ENCODE peak calls at places on chromosomes 12 and 14, in five cellular contexts. X is CD4-positive, alpha-beta memory T cell; W is WERI-Rb-1; H is uterus; L is GM23248. G is an unnamed sample.
A peak's percentile ranks its signal among the peaks of the same experiment; 100 is the strongest.

GRCh38 chr14:61196034-61196433 is 85.1 kb downstream of the TMEM30B start:
- DNase-seq in H (no peak), W (no peak), L (no peak), X (no peak), G (no peak)

GRCh38 chr12:47757840-47758583 is 668 bp downstream of the RAPGEF3 start:
- DNase-seq in L (no peak), X (no peak), W (no peak), H (peak; percentile 50), G (no peak)

GRCh38 chr14:23942587-23942986 is 11.0 kb upstream of the DHRS4 start:
- DNase-seq in W (no peak), H (no peak), L (no peak), X (no peak), G (no peak)

GRCh38 chr14:99838555-99839193 is 45.5 kb downstream of the EML1 start:
- DNase-seq in W (no peak), H (no peak), X (no peak), L (no peak), G (no peak)

GRCh38 chr14:63573579-63573978 is 30.4 kb upstream of the PPP2R5E start:
- DNase-seq in X (no peak), W (no peak), H (no peak), L (peak; percentile 23), G (no peak)

GRCh38 chr12:92290016-92290685 is 144.5 kb upstream of the BTG1 start:
- DNase-seq in H (no peak), X (no peak), W (no peak), L (peak; percentile 84), G (no peak)

GRCh38 chr14:79404874-79405273 is 806.4 kb downstream of the DIO2 start:
- DNase-seq in L (no peak), W (no peak), X (no peak), H (no peak), G (no peak)

GRCh38 chr14:24662753-24663152 is 28.8 kb upstream of the GZMB start:
- DNase-seq in X (no peak), H (no peak), W (no peak), L (no peak), G (no peak)

GRCh38 chr12:93467351-93468007 is at the start of gene MRPL42:
- DNase-seq in W (peak; percentile 92), X (peak; percentile 91), H (peak; percentile 93), L (peak; percentile 94), G (peak; percentile 94)

GRCh38 chr14:101347893-101348777 is 213.2 kb upstream of the DIO3 start:
- DNase-seq in W (no peak), L (no peak), X (no peak), H (no peak), G (no peak)

GRCh38 chr14:68027276-68027675 is 207.7 kb downstream of the RAD51B start:
- DNase-seq in W (no peak), H (no peak), X (no peak), L (peak; percentile 26), G (no peak)
- H3K9me3 ChIP-seq in W (no peaks in the 10 kb centered on the region), H (peaks cover 9% of the 10 kb centered on the region), X (no peaks in the 10 kb centered on the region), L (no peaks in the 10 kb centered on the region), G (peaks cover 7% of the 10 kb centered on the region)

DNA sequence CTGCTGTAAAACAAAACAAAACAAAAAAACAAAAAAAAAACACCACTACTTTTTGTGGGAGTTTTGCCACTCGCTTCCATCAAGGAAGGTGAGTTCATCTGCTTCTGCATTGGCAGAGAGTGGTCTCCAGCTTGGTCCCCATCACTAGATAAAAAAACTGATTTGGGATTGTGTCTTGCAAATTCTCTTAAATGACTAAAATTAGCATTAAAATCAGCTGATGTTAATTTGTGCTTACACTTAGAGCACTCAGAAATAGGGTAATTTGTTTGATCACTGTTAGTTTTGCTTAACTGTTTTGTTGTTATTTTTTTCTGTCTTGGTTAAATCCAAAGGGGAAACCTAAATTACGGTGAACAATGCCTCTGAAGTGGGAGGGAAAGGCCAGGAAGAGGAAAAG is 1048.0 kb downstream of the LRFN5 start:
- DNase-seq in X (no peak), H (no peak), L (no peak), W (no peak), G (no peak)
- H3K9me3 ChIP-seq in X (no peaks in the 10 kb centered on the region), H (no peaks in the 10 kb centered on the region), L (no peaks in the 10 kb centered on the region), W (no peaks in the 10 kb centered on the region), G (no peaks in the 10 kb centered on the region)

DNA sequence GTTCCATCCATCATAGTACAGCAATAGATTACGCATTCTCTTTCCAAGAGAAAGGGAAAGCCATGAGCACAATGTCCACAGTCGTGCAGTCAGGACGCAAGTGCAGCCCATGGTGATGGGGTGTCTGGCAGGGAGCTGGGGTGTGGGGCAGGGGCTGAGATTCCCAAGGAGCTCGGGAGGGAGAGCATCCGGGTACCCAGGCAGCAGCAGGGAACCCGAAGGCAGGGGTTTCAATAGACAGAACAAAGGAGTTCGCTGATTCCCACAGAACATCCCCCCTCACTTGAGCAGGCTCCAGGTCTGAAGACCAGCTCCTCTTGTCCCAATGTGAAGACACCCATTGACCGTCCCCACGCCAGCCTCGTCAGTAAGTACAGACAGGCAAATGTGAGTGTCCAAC is 13.5 kb downstream of the ANHX start:
- DNase-seq in W (no peak), H (no peak), X (no peak), L (no peak), G (no peak)
- H3K9me3 ChIP-seq in W (peaks cover 54% of the 10 kb centered on the region), H (no peaks in the 10 kb centered on the region), X (no peaks in the 10 kb centered on the region), L (no peaks in the 10 kb centered on the region), G (peaks cover 1% of the 10 kb centered on the region)

GRCh38 chr14:29370024-29370423 is 557.6 kb downstream of the PRKD1 start:
- DNase-seq in H (no peak), L (no peak), X (no peak), W (no peak), G (no peak)
- H3K9me3 ChIP-seq in H (no peaks in the 10 kb centered on the region), L (no peaks in the 10 kb centered on the region), X (no peaks in the 10 kb centered on the region), W (no peaks in the 10 kb centered on the region), G (no peaks in the 10 kb centered on the region)

DNA sequence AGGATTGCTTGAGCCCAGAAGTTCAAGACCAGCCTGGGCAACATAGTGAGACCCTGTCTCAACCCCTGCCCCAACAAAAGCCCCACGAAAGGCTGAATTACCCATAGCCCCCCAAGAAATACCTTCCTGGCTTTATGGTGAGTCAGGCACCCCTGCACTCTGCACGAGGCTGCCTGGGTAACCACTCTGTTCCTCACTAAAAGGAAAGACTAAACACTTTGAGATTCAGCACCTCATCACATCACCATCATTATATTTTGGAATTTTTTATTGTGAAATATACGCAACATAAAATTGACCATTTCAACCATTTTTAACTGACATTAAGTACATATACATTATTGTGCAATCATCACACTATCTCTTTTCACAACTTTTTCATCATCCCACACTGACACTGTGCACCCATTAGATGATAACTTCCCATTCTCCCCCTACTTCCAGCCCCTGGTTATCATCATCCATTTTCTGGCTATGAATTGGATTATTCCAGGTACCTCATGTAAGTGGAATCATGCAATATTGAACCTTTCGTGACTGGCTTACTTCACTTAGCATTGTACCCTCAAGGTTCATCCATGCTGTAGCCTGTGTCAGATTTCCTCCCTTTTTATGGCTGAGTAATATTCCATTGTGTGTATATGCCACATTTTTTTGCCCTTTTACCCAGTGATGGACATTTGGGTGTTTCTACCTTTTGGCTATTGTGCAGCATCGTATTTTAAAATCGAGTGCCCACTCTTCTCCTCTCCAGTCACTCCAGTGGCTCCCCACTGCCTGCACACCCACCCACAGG is 51.5 kb downstream of the TSPAN9 start:
- DNase-seq in W (no peak), H (no peak), X (no peak), L (no peak), G (no peak)
- H3K9me3 ChIP-seq in W (no peaks in the 10 kb centered on the region), H (no peaks in the 10 kb centered on the region), X (no peaks in the 10 kb centered on the region), L (no peaks in the 10 kb centered on the region), G (peaks cover 3% of the 10 kb centered on the region)

GRCh38 chr12:133026996-133027395 is 10.3 kb upstream of the ZNF84 start:
- DNase-seq in X (no peak), L (no peak), H (no peak), W (no peak), G (no peak)
- H3K9me3 ChIP-seq in X (peaks cover 6% of the 10 kb centered on the region), L (no peaks in the 10 kb centered on the region), H (peaks cover 12% of the 10 kb centered on the region), W (peaks cover 21% of the 10 kb centered on the region), G (peaks cover 52% of the 10 kb centered on the region)

GRCh38 chr12:126602611-126603010 is 1537.4 kb downstream of the AACS start:
- DNase-seq in H (no peak), W (no peak), L (no peak), X (no peak), G (no peak)
- H3K9me3 ChIP-seq in H (no peaks in the 10 kb centered on the region), W (no peaks in the 10 kb centered on the region), L (no peaks in the 10 kb centered on the region), X (no peaks in the 10 kb centered on the region), G (no peaks in the 10 kb centered on the region)

G was measured in psoas muscle.